ENCODE peak calls at places on chromosomes 3 and 15, in eight cellular contexts. One of them, this sample, is unnamed.

GRCh38 chr15:53193149-53193548 is 403.0 kb upstream of the ONECUT1 start:
- DNase-seq in naive B cell: no peak
- DNase-seq in renal cortical epithelial cell: peak; percentile 21
- DNase-seq in uterus: no peak
- DNase-seq in psoas muscle: no peak
- DNase-seq in 8988T: no peak
- DNase-seq in HEK293T: peak; percentile 5
- DNase-seq in ureter: no peak
- DNase-seq in this sample: no peak

GRCh38 chr3:65886376-65886775 is 152.3 kb downstream of the MAGI1 start:
- DNase-seq in renal cortical epithelial cell: no peak
- DNase-seq in HEK293T: no peak
- DNase-seq in naive B cell: no peak
- DNase-seq in ureter: no peak
- DNase-seq in psoas muscle: no peak
- DNase-seq in 8988T: no peak
- DNase-seq in uterus: no peak
- DNase-seq in this sample: no peak

GRCh38 chr3:133152056-133152455 is 113.9 kb downstream of the TMEM108 start:
- DNase-seq in naive B cell: no peak
- DNase-seq in 8988T: no peak
- DNase-seq in ureter: no peak
- DNase-seq in uterus: no peak
- DNase-seq in renal cortical epithelial cell: no peak
- DNase-seq in HEK293T: no peak
- DNase-seq in psoas muscle: no peak
- DNase-seq in this sample: no peak

GRCh38 chr15:23647421-23648375 is at the start of gene MAGEL2:
- DNase-seq in 8988T: no peak
- DNase-seq in naive B cell: no peak
- DNase-seq in renal cortical epithelial cell: no peak
- DNase-seq in ureter: no peak
- DNase-seq in HEK293T: no peak
- DNase-seq in psoas muscle: no peak
- DNase-seq in uterus: no peak
- DNase-seq in this sample: no peak

GRCh38 chr3:127483902-127484591 is 106.5 kb downstream of the TPRA1 start:
- DNase-seq in psoas muscle: no peak
- DNase-seq in HEK293T: no peak
- DNase-seq in 8988T: no peak
- DNase-seq in naive B cell: no peak
- DNase-seq in ureter: peak; percentile 37
- DNase-seq in renal cortical epithelial cell: no peak
- DNase-seq in uterus: no peak
- DNase-seq in this sample: peak; percentile 33

GRCh38 chr3:189563841-189564563 is 67.2 kb upstream of the TP63 start:
- DNase-seq in psoas muscle: no peak
- DNase-seq in uterus: no peak
- DNase-seq in naive B cell: no peak
- DNase-seq in HEK293T: no peak
- DNase-seq in 8988T: no peak
- DNase-seq in ureter: no peak
- DNase-seq in renal cortical epithelial cell: peak; percentile 97
- DNase-seq in this sample: no peak

GRCh38 chr3:46423588-46423987 is 16.5 kb downstream of the CCRL2 start:
- DNase-seq in uterus: no peak
- DNase-seq in renal cortical epithelial cell: peak; percentile 78
- DNase-seq in 8988T: no peak
- DNase-seq in naive B cell: no peak
- DNase-seq in psoas muscle: no peak
- DNase-seq in ureter: no peak
- DNase-seq in HEK293T: no peak
- DNase-seq in this sample: no peak

GRCh38 chr3:56952846-56953245 is 107.6 kb upstream of the SPATA12 start:
- DNase-seq in 8988T: no peak
- DNase-seq in HEK293T: no peak
- DNase-seq in renal cortical epithelial cell: no peak
- DNase-seq in psoas muscle: no peak
- DNase-seq in naive B cell: no peak
- DNase-seq in ureter: no peak
- DNase-seq in uterus: no peak
- DNase-seq in this sample: no peak

GRCh38 chr3:13683288-13683687 is 134.4 kb downstream of the FBLN2 start:
- DNase-seq in renal cortical epithelial cell: no peak
- DNase-seq in 8988T: no peak
- DNase-seq in ureter: no peak
- DNase-seq in HEK293T: no peak
- DNase-seq in psoas muscle: no peak
- DNase-seq in naive B cell: no peak
- DNase-seq in uterus: no peak
- DNase-seq in this sample: no peak

GRCh38 chr15:56927816-56928215 is 9.4 kb downstream of the TCF12 start:
- DNase-seq in 8988T: no peak
- DNase-seq in HEK293T: no peak
- DNase-seq in uterus: no peak
- DNase-seq in renal cortical epithelial cell: peak; percentile 35
- DNase-seq in naive B cell: no peak
- DNase-seq in ureter: no peak
- DNase-seq in psoas muscle: no peak
- DNase-seq in this sample: no peak

GRCh38 chr15:89436560-89437311 is 59.6 kb downstream of the RHCG start:
- DNase-seq in naive B cell: no peak
- DNase-seq in ureter: no peak
- DNase-seq in 8988T: no peak
- DNase-seq in psoas muscle: no peak
- DNase-seq in HEK293T: no peak
- DNase-seq in renal cortical epithelial cell: no peak
- DNase-seq in uterus: no peak
- DNase-seq in this sample: no peak

GRCh38 chr15:48170981-48171380 is 7.1 kb downstream of the MYEF2 start:
- DNase-seq in psoas muscle: no peak
- DNase-seq in naive B cell: no peak
- DNase-seq in HEK293T: no peak
- DNase-seq in renal cortical epithelial cell: no peak
- DNase-seq in uterus: no peak
- DNase-seq in 8988T: no peak
- DNase-seq in ureter: no peak
- DNase-seq in this sample: no peak

GRCh38 chr3:176219970-176220369 is 977.3 kb downstream of the TBL1XR1 start:
- DNase-seq in renal cortical epithelial cell: no peak
- DNase-seq in ureter: no peak
- DNase-seq in psoas muscle: no peak
- DNase-seq in uterus: no peak
- DNase-seq in naive B cell: no peak
- DNase-seq in HEK293T: no peak
- DNase-seq in 8988T: no peak
- DNase-seq in this sample: no peak

GRCh38 chr3:123026551-123027291 is 842 bp downstream of the SEMA5B start:
- DNase-seq in renal cortical epithelial cell: no peak
- DNase-seq in uterus: peak; percentile 35
- DNase-seq in ureter: peak; percentile 46
- DNase-seq in psoas muscle: peak; percentile 30
- DNase-seq in HEK293T: no peak
- DNase-seq in 8988T: peak; percentile 54
- DNase-seq in naive B cell: no peak
- DNase-seq in this sample: peak; percentile 54

GRCh38 chr3:63132456-63133250 is 145.5 kb upstream of the SYNPR start:
- DNase-seq in psoas muscle: no peak
- DNase-seq in uterus: no peak
- DNase-seq in 8988T: no peak
- DNase-seq in HEK293T: no peak
- DNase-seq in naive B cell: no peak
- DNase-seq in renal cortical epithelial cell: no peak
- DNase-seq in ureter: no peak
- DNase-seq in this sample: no peak

GRCh38 chr3:47984089-47984759 is 32.0 kb downstream of the MAP4 start:
- DNase-seq in naive B cell: no peak
- DNase-seq in ureter: no peak
- DNase-seq in uterus: no peak
- DNase-seq in psoas muscle: no peak
- DNase-seq in 8988T: no peak
- DNase-seq in renal cortical epithelial cell: peak; percentile 36
- DNase-seq in HEK293T: no peak
- DNase-seq in this sample: no peak

GRCh38 chr3:122668930-122669730 is 11.5 kb upstream of the PARP14 start:
- DNase-seq in psoas muscle: no peak
- DNase-seq in ureter: no peak
- DNase-seq in naive B cell: no peak
- DNase-seq in uterus: no peak
- DNase-seq in renal cortical epithelial cell: peak; percentile 97
- DNase-seq in HEK293T: no peak
- DNase-seq in 8988T: no peak
- DNase-seq in this sample: no peak

GRCh38 chr3:7734456-7734855 is 767.2 kb upstream of the LMCD1 start:
- DNase-seq in HEK293T: no peak
- DNase-seq in 8988T: no peak
- DNase-seq in renal cortical epithelial cell: peak; percentile 44
- DNase-seq in ureter: no peak
- DNase-seq in uterus: no peak
- DNase-seq in naive B cell: no peak
- DNase-seq in psoas muscle: no peak
- DNase-seq in this sample: no peak

GRCh38 chr3:150765949-150766720 is 3.2 kb upstream of the SIAH2 start:
- DNase-seq in ureter: no peak
- DNase-seq in HEK293T: no peak
- DNase-seq in naive B cell: no peak
- DNase-seq in psoas muscle: no peak
- DNase-seq in uterus: no peak
- DNase-seq in 8988T: no peak
- DNase-seq in renal cortical epithelial cell: peak; percentile 87
- DNase-seq in this sample: no peak

GRCh38 chr3:4643904-4644547 is 150.9 kb downstream of the ITPR1 start:
- DNase-seq in ureter: no peak
- DNase-seq in uterus: no peak
- DNase-seq in psoas muscle: no peak
- DNase-seq in naive B cell: no peak
- DNase-seq in 8988T: no peak
- DNase-seq in renal cortical epithelial cell: no peak
- DNase-seq in HEK293T: no peak
- DNase-seq in this sample: no peak

GRCh38 chr15:91966181-91966552 is 112.7 kb downstream of the SLCO3A1 start:
- DNase-seq in naive B cell: no peak
- DNase-seq in uterus: no peak
- DNase-seq in ureter: no peak
- DNase-seq in renal cortical epithelial cell: no peak
- DNase-seq in 8988T: no peak
- DNase-seq in HEK293T: no peak
- DNase-seq in psoas muscle: no peak
- DNase-seq in this sample: no peak

GRCh38 chr3:16286161-16286560 is 21.1 kb downstream of the OXNAD1 start:
- DNase-seq in HEK293T: no peak
- DNase-seq in 8988T: no peak
- DNase-seq in ureter: no peak
- DNase-seq in psoas muscle: no peak
- DNase-seq in renal cortical epithelial cell: no peak
- DNase-seq in naive B cell: no peak
- DNase-seq in uterus: no peak
- DNase-seq in this sample: no peak